ENCODE peak calls at places on chromosomes 5 and 9, in four cellular contexts. E, B, K and I are unnamed samples. For H3K4me1, the result is how much of the 10 kb centered on the place peaks cover.

GRCh38 chr5:124234022-124234899 is 512.2 kb downstream of the ZNF608 start:
- DNase-seq in E (no peak), B (no peak), K (no peak), I (no peak)

GRCh38 chr5:142970440-142970788 is 200.2 kb downstream of the ARHGAP26 start:
- DNase-seq in E (no peak), B (no peak), K (no peak), I (no peak)

GRCh38 chr5:141897425-141897824 is 19.2 kb upstream of the PCDH1 start:
- DNase-seq in E (no peak), B (no peak), K (no peak), I (no peak)

GRCh38 chr9:120742951-120743416 is 28.7 kb upstream of the MEGF9 start:
- DNase-seq in E (peak), B (peak), K (no peak), I (no peak)

GRCh38 chr9:83937861-83938455 is 16.7 kb upstream of the KIF27 start:
- DNase-seq in E (peak), B (peak), K (no peak), I (no peak)

GRCh38 chr5:34743878-34744277 is 87.8 kb downstream of the RAI14 start:
- DNase-seq in E (peak), B (no peak), K (no peak), I (no peak)

GRCh38 chr5:151808451-151809169 is 36.9 kb downstream of the G3BP1 start:
- DNase-seq in E (no peak), B (no peak), K (no peak), I (no peak)

GRCh38 chr5:103066346-103066745 is 53.6 kb downstream of the GIN1 start:
- DNase-seq in E (no peak), B (no peak), K (no peak), I (no peak)

GRCh38 chr5:65213921-65214525 is 267.7 kb downstream of the ADAMTS6 start:
- DNase-seq in E (peak), B (peak), K (no peak), I (peak)

GRCh38 chr9:127899200-127899943 is at the start of gene ST6GALNAC6:
- DNase-seq in E (peak), B (no peak), K (peak), I (peak)

DNA sequence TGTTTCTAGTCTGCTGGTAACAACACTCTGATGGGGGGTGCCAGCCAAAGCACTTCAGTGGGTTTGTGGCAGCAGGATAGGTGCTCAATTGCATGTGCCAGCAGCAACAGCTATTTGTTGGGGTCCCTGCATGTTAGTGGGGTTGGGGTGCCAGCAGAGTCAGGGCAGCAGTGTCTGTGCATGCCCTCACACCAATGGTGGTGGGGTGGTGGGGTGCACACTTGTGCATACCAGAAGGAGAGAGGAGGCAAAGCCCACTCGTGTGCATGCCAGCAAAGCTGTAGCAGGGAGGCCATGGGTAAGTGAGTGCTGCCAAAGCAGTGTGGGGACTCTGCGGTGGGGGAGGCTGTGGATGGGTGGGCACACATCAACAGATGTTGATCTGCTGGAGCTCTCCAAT is 232.2 kb downstream of the GABRG2 start:
- DNase-seq in E (no peak), B (no peak), K (no peak), I (no peak)
- H3K4me1 ChIP-seq in E (under half), B (under half), K (under half), I (under half)

DNA sequence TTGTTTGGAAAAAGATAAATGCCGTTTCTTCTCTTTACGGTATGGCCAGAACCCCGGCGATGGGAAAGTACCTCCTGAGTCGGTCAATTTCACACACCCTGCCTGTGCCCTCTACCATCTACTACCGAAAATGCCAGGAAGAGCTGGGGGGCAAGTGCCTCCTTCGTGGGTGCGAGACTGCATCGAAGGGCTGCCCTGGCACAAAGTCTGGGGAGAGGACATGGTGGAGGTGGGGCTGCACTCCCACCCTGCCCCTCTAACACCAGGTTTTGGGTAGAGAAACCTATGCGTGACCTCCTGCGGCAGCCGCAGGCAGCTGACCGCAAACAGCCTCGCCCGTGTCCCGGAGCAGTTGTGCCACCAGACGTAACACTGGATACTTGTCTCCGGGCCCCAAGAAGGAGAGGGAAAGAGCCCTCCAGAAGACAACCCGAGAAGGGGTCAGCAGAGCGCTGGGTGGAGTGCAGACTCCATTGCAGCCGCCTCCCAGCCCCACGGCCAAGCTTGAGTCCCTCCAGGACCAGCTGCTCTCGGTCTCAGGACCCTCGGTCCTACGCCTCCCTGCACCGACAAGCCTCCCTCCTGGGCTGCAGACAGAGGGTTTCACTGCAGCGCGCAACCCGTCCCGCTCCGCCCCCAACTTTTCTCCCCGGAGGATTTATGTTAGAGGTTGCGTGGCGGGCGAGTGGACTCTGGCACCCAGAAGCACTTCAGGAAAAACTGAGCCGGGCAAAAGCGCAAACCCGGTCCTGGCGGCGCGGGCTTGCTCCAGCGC is 823 bp upstream of the PRDM6 start:
- DNase-seq in E (no peak), B (no peak), K (no peak), I (peak)
- H3K4me3 ChIP-seq in E (peak), B (no peak), K (no peak), I (peak)

GRCh38 chr9:93582115-93582514 is 5.7 kb downstream of the PHF2 start:
- DNase-seq in E (no peak), B (no peak), K (no peak), I (peak)

GRCh38 chr9:93578844-93579243 is 2.5 kb downstream of the PHF2 start:
- DNase-seq in E (no peak), B (no peak), K (no peak), I (no peak)

GRCh38 chr9:93580654-93581380 is 4.4 kb downstream of the PHF2 start:
- DNase-seq in E (no peak), B (no peak), K (no peak), I (no peak)

GRCh38 chr9:93577940-93578682 is 1.7 kb downstream of the PHF2 start:
- DNase-seq in E (no peak), B (no peak), K (no peak), I (no peak)

GRCh38 chr9:93579711-93580516 is 3.5 kb downstream of the PHF2 start:
- DNase-seq in E (no peak), B (no peak), K (no peak), I (no peak)
- H3K4me1 ChIP-seq in E (under half), B (under half), K (under half), I (under half)

GRCh38 chr9:98794802-98795201 is 1.6 kb downstream of the ANKS6 start:
- DNase-seq in E (no peak), B (no peak), K (no peak), I (no peak)
- H3K4me3 ChIP-seq in E (no peak), B (peak), K (no peak), I (no peak)

GRCh38 chr5:139273572-139274264 is 19.8 kb upstream of the MATR3 start:
- DNase-seq in E (peak), B (peak), K (peak), I (peak)
- H3K4me1 ChIP-seq in E (half or more), B (under half), K (under half), I (under half)

GRCh38 chr9:126516561-126516935 is 97.2 kb upstream of the LMX1B start:
- DNase-seq in E (no peak), B (no peak), K (no peak), I (no peak)
- H3K4me3 ChIP-seq in E (peak), B (peak), K (peak), I (no peak)

DNA sequence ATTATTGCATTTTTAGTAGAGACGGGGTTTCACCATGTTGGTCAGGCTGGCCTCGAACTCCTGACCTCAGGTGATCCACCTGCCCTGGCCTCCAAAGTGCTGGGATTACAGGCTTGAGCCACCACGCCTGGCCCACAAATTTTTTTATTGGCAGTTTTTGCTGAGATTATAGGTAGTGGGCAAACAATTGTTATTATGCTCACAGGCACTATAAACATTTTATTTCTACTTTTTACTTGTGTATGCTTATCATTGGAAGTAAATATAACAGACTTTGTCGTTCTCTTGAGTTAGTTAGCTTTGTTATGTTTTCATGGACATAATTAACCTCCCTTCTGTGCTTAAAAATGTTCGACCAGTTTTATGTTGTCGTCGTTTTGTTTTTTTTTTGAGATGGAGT is 23.9 kb downstream of the UGCG start:
- DNase-seq in E (no peak), B (no peak), K (no peak), I (no peak)
- H3K4me1 ChIP-seq in E (under half), B (under half), K (under half), I (under half)